ENCODE peak calls at places on chromosomes 12 and 14, in six cellular contexts. One of them, this sample, is unnamed.

GRCh38 chr12:104490850-104491249 is 34.1 kb downstream of the CHST11 start:
- DNase-seq in upper lobe of right lung: no peak
- DNase-seq in CD4-positive, alpha-beta memory T cell: no peak
- DNase-seq in CD8-positive, alpha-beta memory T cell: no peak
- DNase-seq in Panc1: no peak
- DNase-seq in GM23248: no peak
- DNase-seq in this sample: no peak

GRCh38 chr12:44225128-44225527 is 389.2 kb downstream of the TMEM117 start:
- DNase-seq in upper lobe of right lung: no peak
- DNase-seq in CD4-positive, alpha-beta memory T cell: no peak
- DNase-seq in CD8-positive, alpha-beta memory T cell: no peak
- DNase-seq in Panc1: no peak
- DNase-seq in GM23248: no peak
- DNase-seq in this sample: no peak

GRCh38 chr14:96867634-96868033 is 70.5 kb downstream of the VRK1 start:
- DNase-seq in upper lobe of right lung: no peak
- DNase-seq in CD4-positive, alpha-beta memory T cell: no peak
- DNase-seq in CD8-positive, alpha-beta memory T cell: no peak
- DNase-seq in Panc1: no peak
- DNase-seq in GM23248: no peak
- DNase-seq in this sample: no peak

GRCh38 chr14:52949711-52950409 is 990 bp downstream of the FERMT2 start:
- DNase-seq in upper lobe of right lung: no peak
- DNase-seq in CD4-positive, alpha-beta memory T cell: no peak
- DNase-seq in CD8-positive, alpha-beta memory T cell: no peak
- DNase-seq in Panc1: no peak
- DNase-seq in GM23248: peak; percentile 86
- DNase-seq in this sample: no peak

GRCh38 chr12:62205348-62205747 is 54.9 kb upstream of the USP15 start:
- DNase-seq in upper lobe of right lung: no peak
- DNase-seq in CD4-positive, alpha-beta memory T cell: no peak
- DNase-seq in CD8-positive, alpha-beta memory T cell: no peak
- DNase-seq in Panc1: no peak
- DNase-seq in GM23248: no peak
- DNase-seq in this sample: no peak

GRCh38 chr12:116959198-116959460 is 48.4 kb downstream of the FBXW8 start:
- DNase-seq in upper lobe of right lung: no peak
- DNase-seq in CD4-positive, alpha-beta memory T cell: no peak
- DNase-seq in CD8-positive, alpha-beta memory T cell: no peak
- DNase-seq in Panc1: no peak
- DNase-seq in GM23248: no peak
- DNase-seq in this sample: no peak

GRCh38 chr14:68862954-68863594 is 70.2 kb upstream of the ZFP36L1 start:
- DNase-seq in upper lobe of right lung: peak; percentile 86
- DNase-seq in CD4-positive, alpha-beta memory T cell: peak; percentile 43
- DNase-seq in CD8-positive, alpha-beta memory T cell: peak; percentile 72
- DNase-seq in Panc1: peak; percentile 48
- DNase-seq in GM23248: peak; percentile 86
- DNase-seq in this sample: peak; percentile 84

GRCh38 chr14:76917158-76917596 is 91.0 kb downstream of the LRRC74A start:
- DNase-seq in upper lobe of right lung: no peak
- DNase-seq in CD4-positive, alpha-beta memory T cell: no peak
- DNase-seq in CD8-positive, alpha-beta memory T cell: no peak
- DNase-seq in Panc1: no peak
- DNase-seq in GM23248: peak; percentile 85
- DNase-seq in this sample: no peak

GRCh38 chr12:45742590-45742989 is 13.1 kb downstream of the ARID2 start:
- DNase-seq in upper lobe of right lung: no peak
- DNase-seq in CD4-positive, alpha-beta memory T cell: no peak
- DNase-seq in CD8-positive, alpha-beta memory T cell: no peak
- DNase-seq in Panc1: no peak
- DNase-seq in GM23248: no peak
- DNase-seq in this sample: no peak

GRCh38 chr12:46702581-46703344 is 123.0 kb downstream of the SLC38A4 start:
- DNase-seq in upper lobe of right lung: no peak
- DNase-seq in CD4-positive, alpha-beta memory T cell: no peak
- DNase-seq in CD8-positive, alpha-beta memory T cell: no peak
- DNase-seq in Panc1: no peak
- DNase-seq in GM23248: peak; percentile 66
- DNase-seq in this sample: no peak

GRCh38 chr14:29352681-29353080 is 575.0 kb downstream of the PRKD1 start:
- DNase-seq in upper lobe of right lung: no peak
- DNase-seq in CD4-positive, alpha-beta memory T cell: no peak
- DNase-seq in CD8-positive, alpha-beta memory T cell: no peak
- DNase-seq in Panc1: no peak
- DNase-seq in GM23248: peak; percentile 39
- DNase-seq in this sample: no peak

GRCh38 chr12:54352022-54352531 is 12.2 kb downstream of the GPR84 start:
- DNase-seq in upper lobe of right lung: peak; percentile 84
- DNase-seq in CD4-positive, alpha-beta memory T cell: no peak
- DNase-seq in CD8-positive, alpha-beta memory T cell: no peak
- DNase-seq in Panc1: no peak
- DNase-seq in GM23248: peak; percentile 80
- DNase-seq in this sample: peak; percentile 71

GRCh38 chr12:16076553-16076952 is 165.4 kb downstream of the DERA start:
- DNase-seq in upper lobe of right lung: no peak
- DNase-seq in CD4-positive, alpha-beta memory T cell: no peak
- DNase-seq in CD8-positive, alpha-beta memory T cell: no peak
- DNase-seq in Panc1: peak; percentile 17
- DNase-seq in GM23248: peak; percentile 41
- DNase-seq in this sample: no peak

GRCh38 chr12:52155048-52155868 is 36.6 kb downstream of the KRT80 start:
- DNase-seq in upper lobe of right lung: no peak
- DNase-seq in CD4-positive, alpha-beta memory T cell: peak; percentile 78
- DNase-seq in CD8-positive, alpha-beta memory T cell: peak; percentile 79
- DNase-seq in Panc1: no peak
- DNase-seq in GM23248: peak; percentile 68
- DNase-seq in this sample: no peak

GRCh38 chr12:68292157-68292940 is 38.9 kb upstream of the IL22 start:
- DNase-seq in upper lobe of right lung: no peak
- DNase-seq in CD4-positive, alpha-beta memory T cell: no peak
- DNase-seq in CD8-positive, alpha-beta memory T cell: no peak
- DNase-seq in Panc1: no peak
- DNase-seq in GM23248: no peak
- DNase-seq in this sample: no peak

GRCh38 chr12:39413836-39414771 is 28.8 kb downstream of the KIF21A start:
- DNase-seq in upper lobe of right lung: no peak
- DNase-seq in CD4-positive, alpha-beta memory T cell: no peak
- DNase-seq in CD8-positive, alpha-beta memory T cell: no peak
- DNase-seq in Panc1: no peak
- DNase-seq in GM23248: no peak
- DNase-seq in this sample: no peak

GRCh38 chr12:50066402-50066801 is 9.0 kb downstream of the ASIC1 start:
- DNase-seq in upper lobe of right lung: no peak
- DNase-seq in CD4-positive, alpha-beta memory T cell: no peak
- DNase-seq in CD8-positive, alpha-beta memory T cell: peak; percentile 13
- DNase-seq in Panc1: no peak
- DNase-seq in GM23248: peak; percentile 94
- DNase-seq in this sample: no peak

GRCh38 chr12:15818418-15818817 is 29.2 kb upstream of the EPS8 start:
- DNase-seq in upper lobe of right lung: no peak
- DNase-seq in CD4-positive, alpha-beta memory T cell: no peak
- DNase-seq in CD8-positive, alpha-beta memory T cell: no peak
- DNase-seq in Panc1: no peak
- DNase-seq in GM23248: no peak
- DNase-seq in this sample: no peak

GRCh38 chr12:77571127-77571526 is 259.6 kb upstream of the NAV3 start:
- DNase-seq in upper lobe of right lung: no peak
- DNase-seq in CD4-positive, alpha-beta memory T cell: no peak
- DNase-seq in CD8-positive, alpha-beta memory T cell: no peak
- DNase-seq in Panc1: no peak
- DNase-seq in GM23248: no peak
- DNase-seq in this sample: no peak

GRCh38 chr12:2337031-2338010 is 284.5 kb downstream of the CACNA1C start:
- DNase-seq in upper lobe of right lung: no peak
- DNase-seq in CD4-positive, alpha-beta memory T cell: no peak
- DNase-seq in CD8-positive, alpha-beta memory T cell: no peak
- DNase-seq in Panc1: no peak
- DNase-seq in GM23248: no peak
- DNase-seq in this sample: no peak

GRCh38 chr12:111024205-111024794 is 103.9 kb upstream of the MYL2 start:
- DNase-seq in upper lobe of right lung: peak; percentile 73
- DNase-seq in CD4-positive, alpha-beta memory T cell: peak; percentile 30
- DNase-seq in CD8-positive, alpha-beta memory T cell: peak; percentile 56
- DNase-seq in Panc1: no peak
- DNase-seq in GM23248: peak; percentile 70
- DNase-seq in this sample: peak; percentile 68

GRCh38 chr12:51937941-51938340 is 13.6 kb upstream of the ACVR1B start:
- DNase-seq in upper lobe of right lung: no peak
- DNase-seq in CD4-positive, alpha-beta memory T cell: no peak
- DNase-seq in CD8-positive, alpha-beta memory T cell: no peak
- DNase-seq in Panc1: no peak
- DNase-seq in GM23248: no peak
- DNase-seq in this sample: no peak

GRCh38 chr14:75445958-75446357 is 18.1 kb downstream of the JDP2 start:
- DNase-seq in upper lobe of right lung: no peak
- DNase-seq in CD4-positive, alpha-beta memory T cell: no peak
- DNase-seq in CD8-positive, alpha-beta memory T cell: no peak
- DNase-seq in Panc1: no peak
- DNase-seq in GM23248: no peak
- DNase-seq in this sample: no peak

GRCh38 chr14:71891185-71891584 is 41.0 kb upstream of the RGS6 start:
- DNase-seq in upper lobe of right lung: no peak
- DNase-seq in CD4-positive, alpha-beta memory T cell: no peak
- DNase-seq in CD8-positive, alpha-beta memory T cell: no peak
- DNase-seq in Panc1: no peak
- DNase-seq in GM23248: no peak
- DNase-seq in this sample: no peak

DNA sequence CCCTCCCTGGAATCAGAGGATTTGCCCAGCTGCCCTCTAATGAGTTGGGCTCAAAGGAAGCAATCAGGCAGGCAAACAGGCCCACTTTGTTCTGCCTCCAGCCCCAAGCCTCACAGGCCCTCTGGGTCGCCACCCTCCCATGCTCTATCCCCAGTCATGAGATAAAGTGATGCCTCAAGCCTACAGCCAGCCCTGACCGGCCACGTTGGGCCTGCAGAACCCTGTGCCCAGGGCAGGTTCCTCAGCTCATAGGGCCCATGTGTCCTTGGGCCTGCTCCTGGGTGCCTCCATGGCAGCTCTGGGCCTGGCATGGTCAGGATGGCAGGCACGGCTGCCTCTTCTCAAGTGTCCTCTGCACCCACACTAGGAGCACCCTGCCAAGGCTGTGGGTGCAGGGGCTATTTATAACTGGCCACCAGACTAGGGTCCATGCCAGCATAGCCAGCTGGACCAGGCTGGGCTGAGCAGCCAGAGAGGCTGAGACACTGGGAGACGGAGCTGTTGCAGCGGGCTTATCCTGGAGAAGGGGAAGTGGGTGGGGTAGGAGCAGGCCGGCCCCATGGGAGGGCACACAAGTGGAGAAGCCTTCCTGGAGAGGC is 20.2 kb downstream of the HDAC7 start:
- DNase-seq in upper lobe of right lung: no peak
- DNase-seq in CD4-positive, alpha-beta memory T cell: no peak
- DNase-seq in CD8-positive, alpha-beta memory T cell: no peak
- DNase-seq in Panc1: no peak
- DNase-seq in GM23248: peak; percentile 45
- DNase-seq in this sample: no peak
- H3K27ac ChIP-seq in upper lobe of right lung: no peak overlapping the region
- H3K27ac ChIP-seq in CD4-positive, alpha-beta memory T cell: no peak overlapping the region
- H3K27ac ChIP-seq in CD8-positive, alpha-beta memory T cell: no peak overlapping the region
- H3K27ac ChIP-seq in Panc1: no peak overlapping the region
- H3K27ac ChIP-seq in GM23248: peak overlapping the region; percentile 28
- H3K27ac ChIP-seq in this sample: peak overlapping the region; percentile 97

GRCh38 chr12:124500232-124501079 is 67.0 kb downstream of the NCOR2 start:
- DNase-seq in upper lobe of right lung: no peak
- DNase-seq in CD4-positive, alpha-beta memory T cell: no peak
- DNase-seq in CD8-positive, alpha-beta memory T cell: no peak
- DNase-seq in Panc1: no peak
- DNase-seq in GM23248: peak; percentile 39
- DNase-seq in this sample: peak; percentile 65
- H3K27ac ChIP-seq in upper lobe of right lung: peak overlapping the region; percentile 36
- H3K27ac ChIP-seq in CD4-positive, alpha-beta memory T cell: no peak overlapping the region
- H3K27ac ChIP-seq in CD8-positive, alpha-beta memory T cell: no peak overlapping the region
- H3K27ac ChIP-seq in Panc1: peak overlapping the region; percentile 14
- H3K27ac ChIP-seq in GM23248: no peak overlapping the region
- H3K27ac ChIP-seq in this sample: peak overlapping the region; percentile 43

GRCh38 chr14:31492759-31493498 is 5.1 kb upstream of the GPR33 start:
- DNase-seq in upper lobe of right lung: no peak
- DNase-seq in CD4-positive, alpha-beta memory T cell: no peak
- DNase-seq in CD8-positive, alpha-beta memory T cell: no peak
- DNase-seq in Panc1: no peak
- DNase-seq in GM23248: no peak
- DNase-seq in this sample: no peak

GRCh38 chr14:31486764-31487163 is 1.1 kb downstream of the GPR33 start:
- DNase-seq in upper lobe of right lung: no peak
- DNase-seq in CD4-positive, alpha-beta memory T cell: no peak
- DNase-seq in CD8-positive, alpha-beta memory T cell: no peak
- DNase-seq in Panc1: no peak
- DNase-seq in GM23248: no peak
- DNase-seq in this sample: no peak

GRCh38 chr14:31484754-31485153 is 3.1 kb downstream of the GPR33 start:
- DNase-seq in upper lobe of right lung: no peak
- DNase-seq in CD4-positive, alpha-beta memory T cell: no peak
- DNase-seq in CD8-positive, alpha-beta memory T cell: no peak
- DNase-seq in Panc1: no peak
- DNase-seq in GM23248: no peak
- DNase-seq in this sample: no peak

GRCh38 chr14:31487891-31488290 is at the start of gene GPR33:
- DNase-seq in upper lobe of right lung: no peak
- DNase-seq in CD4-positive, alpha-beta memory T cell: no peak
- DNase-seq in CD8-positive, alpha-beta memory T cell: no peak
- DNase-seq in Panc1: no peak
- DNase-seq in GM23248: no peak
- DNase-seq in this sample: no peak

DNA sequence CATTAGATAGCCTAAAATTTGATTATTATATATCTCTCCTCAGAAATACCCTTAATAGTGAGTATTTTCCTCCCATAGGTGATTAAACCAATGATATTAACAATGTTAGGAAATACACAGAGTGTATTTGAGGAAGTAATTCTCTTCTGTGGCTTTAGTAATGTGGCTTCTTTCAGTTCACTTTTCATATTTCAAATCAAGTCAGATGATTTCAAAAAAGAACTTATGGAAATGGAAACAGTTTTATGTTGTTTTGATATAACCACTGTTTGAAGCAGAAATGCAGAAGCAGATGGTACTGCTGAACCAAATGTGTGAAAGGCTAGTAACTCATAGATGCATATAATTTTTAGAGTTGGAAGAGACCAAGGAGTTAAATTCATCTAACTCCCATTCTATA is 1.8 kb upstream of the GPR33 start:
- DNase-seq in upper lobe of right lung: no peak
- DNase-seq in CD4-positive, alpha-beta memory T cell: no peak
- DNase-seq in CD8-positive, alpha-beta memory T cell: no peak
- DNase-seq in Panc1: no peak
- DNase-seq in GM23248: no peak
- DNase-seq in this sample: no peak
- H3K27ac ChIP-seq in upper lobe of right lung: no peak overlapping the region
- H3K27ac ChIP-seq in CD4-positive, alpha-beta memory T cell: no peak overlapping the region
- H3K27ac ChIP-seq in CD8-positive, alpha-beta memory T cell: no peak overlapping the region
- H3K27ac ChIP-seq in Panc1: no peak overlapping the region
- H3K27ac ChIP-seq in GM23248: no peak overlapping the region
- H3K27ac ChIP-seq in this sample: no peak overlapping the region

GRCh38 chr12:53251477-53252348 is 16.4 kb upstream of the ESPL1 start:
- DNase-seq in upper lobe of right lung: peak; percentile 90
- DNase-seq in CD4-positive, alpha-beta memory T cell: peak; percentile 70
- DNase-seq in CD8-positive, alpha-beta memory T cell: peak; percentile 84
- DNase-seq in Panc1: peak; percentile 63
- DNase-seq in GM23248: peak; percentile 90
- DNase-seq in this sample: peak; percentile 83
- H3K27ac ChIP-seq in upper lobe of right lung: peak overlapping the region; percentile 92
- H3K27ac ChIP-seq in CD4-positive, alpha-beta memory T cell: peak overlapping the region; percentile 83
- H3K27ac ChIP-seq in CD8-positive, alpha-beta memory T cell: peak overlapping the region; percentile 73
- H3K27ac ChIP-seq in Panc1: peak overlapping the region; percentile 90
- H3K27ac ChIP-seq in GM23248: peak overlapping the region; percentile 80
- H3K27ac ChIP-seq in this sample: peak overlapping the region; percentile 87

This sample was measured in lower lobe of right lung.